ENCODE peak calls at places on chromosomes 16 and 17, in four cellular contexts. One of them, this sample, is unnamed.

GRCh38 chr16:2025878-2026460 is 733 bp upstream of the NHERF2 start:
- DNase-seq in K562: no peak
- DNase-seq in HCT116: no peak
- DNase-seq in HepG2: no peak
- DNase-seq in this sample: no peak

GRCh38 chr17:14805348-14805747 is 459.8 kb downstream of the PMP22 start:
- DNase-seq in K562: no peak
- DNase-seq in HCT116: no peak
- DNase-seq in HepG2: peak
- DNase-seq in this sample: no peak

GRCh38 chr16:73037845-73038570 is 9.9 kb downstream of the ZFHX3 start:
- DNase-seq in K562: peak
- DNase-seq in HCT116: no peak
- DNase-seq in HepG2: peak
- DNase-seq in this sample: no peak

GRCh38 chr17:4536259-4536741 is 18.9 kb downstream of the MYBBP1A start:
- DNase-seq in K562: peak
- DNase-seq in HCT116: no peak
- DNase-seq in HepG2: no peak
- DNase-seq in this sample: peak

GRCh38 chr16:56911771-56912541 is 20.0 kb upstream of the HERPUD1 start:
- DNase-seq in K562: no peak
- DNase-seq in HCT116: no peak
- DNase-seq in HepG2: no peak
- DNase-seq in this sample: no peak

GRCh38 chr17:20955437-20956323 is 87.1 kb downstream of the USP22 start:
- DNase-seq in K562: no peak
- DNase-seq in HCT116: no peak
- DNase-seq in HepG2: peak
- DNase-seq in this sample: no peak

GRCh38 chr16:24976971-24977672 is 38.0 kb downstream of the ARHGAP17 start:
- DNase-seq in K562: no peak
- DNase-seq in HCT116: no peak
- DNase-seq in HepG2: no peak
- DNase-seq in this sample: no peak

GRCh38 chr16:84618428-84619102 is 687 bp upstream of the COTL1 start:
- DNase-seq in K562: peak
- DNase-seq in HCT116: peak
- DNase-seq in HepG2: peak
- DNase-seq in this sample: peak

GRCh38 chr16:75074920-75075687 is 41.5 kb downstream of the LDHD start:
- DNase-seq in K562: peak
- DNase-seq in HCT116: no peak
- DNase-seq in HepG2: no peak
- DNase-seq in this sample: no peak

GRCh38 chr16:56862776-56863175 is 2.2 kb upstream of the SLC12A3 start:
- DNase-seq in K562: no peak
- DNase-seq in HCT116: no peak
- DNase-seq in HepG2: no peak
- DNase-seq in this sample: no peak

GRCh38 chr16:2745961-2746360 is 6.5 kb upstream of the SRRM2 start:
- DNase-seq in K562: no peak
- DNase-seq in HCT116: no peak
- DNase-seq in HepG2: no peak
- DNase-seq in this sample: no peak

GRCh38 chr16:84788968-84789371 is 30.8 kb upstream of the CRISPLD2 start:
- DNase-seq in K562: no peak
- DNase-seq in HCT116: no peak
- DNase-seq in HepG2: no peak
- DNase-seq in this sample: no peak

GRCh38 chr16:47392114-47392513 is 68.7 kb downstream of the ITFG1 start:
- DNase-seq in K562: no peak
- DNase-seq in HCT116: peak
- DNase-seq in HepG2: peak
- DNase-seq in this sample: no peak

GRCh38 chr17:82639628-82640027 is 8.6 kb downstream of the WDR45B start:
- DNase-seq in K562: no peak
- DNase-seq in HCT116: no peak
- DNase-seq in HepG2: no peak
- DNase-seq in this sample: no peak

GRCh38 chr17:4565209-4566141 is 5.1 kb upstream of the GGT6 start:
- DNase-seq in K562: peak
- DNase-seq in HCT116: peak
- DNase-seq in HepG2: peak
- DNase-seq in this sample: no peak

GRCh38 chr16:58152246-58152868 is 23.2 kb upstream of the CFAP20 start:
- DNase-seq in K562: no peak
- DNase-seq in HCT116: no peak
- DNase-seq in HepG2: peak
- DNase-seq in this sample: no peak

GRCh38 chr16:58661199-58661830 is 23.3 kb downstream of the SLC38A7 start:
- DNase-seq in K562: peak
- DNase-seq in HCT116: peak
- DNase-seq in HepG2: peak
- DNase-seq in this sample: no peak

GRCh38 chr16:49471038-49471727 is 97.6 kb downstream of the C16orf78 start:
- DNase-seq in K562: no peak
- DNase-seq in HCT116: no peak
- DNase-seq in HepG2: no peak
- DNase-seq in this sample: no peak

GRCh38 chr16:58499615-58500328 is at the start of gene NDRG4:
- DNase-seq in K562: peak
- DNase-seq in HCT116: peak
- DNase-seq in HepG2: peak
- DNase-seq in this sample: peak

DNA sequence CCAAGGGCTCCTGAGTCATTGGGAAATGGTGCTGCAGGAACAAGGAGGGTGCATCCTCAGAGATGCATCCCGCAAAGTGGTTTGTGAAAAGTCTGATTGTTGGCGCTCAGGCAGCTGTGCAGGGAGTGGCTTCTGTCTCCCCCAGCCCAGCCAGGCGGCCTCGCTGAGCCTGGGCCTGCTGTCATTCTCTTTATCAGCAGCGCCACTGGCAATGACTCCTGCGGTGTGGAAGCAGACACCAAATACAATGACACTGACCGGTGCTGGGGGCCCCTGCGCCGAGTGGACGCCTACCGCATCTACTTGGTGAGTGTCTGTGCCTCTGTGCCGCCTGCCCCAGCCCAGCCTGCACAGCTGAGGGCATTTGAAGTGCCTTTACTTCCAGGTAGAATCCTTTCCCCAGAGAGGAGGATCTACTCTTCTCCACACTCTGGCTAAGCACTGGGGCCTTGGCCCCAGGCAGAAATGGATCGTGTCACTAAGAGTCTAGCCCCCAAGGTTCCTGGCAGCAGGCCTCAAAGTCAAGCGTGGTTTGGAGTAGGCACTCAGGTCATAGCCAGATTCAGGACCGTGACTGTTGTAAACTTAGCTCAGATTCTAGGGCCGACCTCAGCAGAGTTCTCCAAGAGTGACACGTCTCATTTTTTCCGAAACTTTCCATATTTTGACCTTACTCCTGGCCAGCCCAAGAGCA is 19.3 kb upstream of the NAT9 start:
- DNase-seq in K562: no peak
- DNase-seq in HCT116: no peak
- DNase-seq in HepG2: no peak
- DNase-seq in this sample: no peak
- TF ChIP-seq SP1 in K562: no peak
- TF ChIP-seq SP1 in HCT116: no peak
- TF ChIP-seq SP1 in HepG2: no peak
- TF ChIP-seq SP1 in this sample: no peak

DNA sequence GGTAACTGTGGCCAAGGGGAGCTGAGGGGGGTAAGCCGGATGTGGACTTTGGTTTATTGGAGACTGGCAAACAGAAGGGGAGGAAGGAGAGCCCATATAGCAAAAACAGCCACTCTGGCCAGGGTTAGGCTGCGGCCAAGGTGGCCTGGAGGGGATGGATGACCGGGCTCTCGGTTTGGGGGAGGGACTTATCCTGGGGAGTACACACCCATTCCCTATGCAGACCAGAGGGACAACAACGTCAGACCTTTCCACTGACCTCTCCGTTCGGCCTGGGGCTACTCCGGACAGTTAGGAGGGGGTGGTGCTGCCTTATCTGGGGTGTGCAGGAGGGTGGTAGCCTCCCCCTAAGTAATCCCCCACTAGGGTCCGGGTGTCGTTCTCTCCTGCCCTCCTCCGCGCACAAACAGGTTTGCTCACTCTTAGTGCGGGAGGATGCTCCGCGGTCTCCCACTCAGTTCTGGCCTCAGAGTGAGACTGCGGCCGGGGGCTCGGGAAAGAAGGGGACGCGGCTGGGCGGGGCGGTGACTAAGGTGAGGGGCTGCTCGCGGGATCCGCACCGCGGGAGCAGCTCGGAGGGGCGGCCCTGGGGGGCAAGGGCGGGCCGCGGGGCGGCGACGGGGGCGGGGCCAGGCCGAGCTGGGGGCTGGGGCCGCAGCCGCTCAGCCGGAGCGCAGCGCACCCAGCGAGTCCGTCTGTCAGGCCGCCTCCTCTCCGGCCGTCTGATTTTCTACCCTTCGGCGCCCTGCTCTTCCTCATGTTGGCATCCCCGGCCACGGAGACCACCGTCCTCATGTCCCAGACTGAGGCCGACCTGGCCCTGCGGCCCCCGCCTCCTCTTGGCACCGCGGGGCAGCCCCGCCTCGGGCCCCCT is at the start of gene WNK4:
- DNase-seq in K562: peak
- DNase-seq in HCT116: no peak
- DNase-seq in HepG2: peak
- DNase-seq in this sample: peak
- TF ChIP-seq POLR2A in K562: peak
- TF ChIP-seq POLR2A in HCT116: no peak
- TF ChIP-seq POLR2A in HepG2: peak
- TF ChIP-seq POLR2A in this sample: peak

DNA sequence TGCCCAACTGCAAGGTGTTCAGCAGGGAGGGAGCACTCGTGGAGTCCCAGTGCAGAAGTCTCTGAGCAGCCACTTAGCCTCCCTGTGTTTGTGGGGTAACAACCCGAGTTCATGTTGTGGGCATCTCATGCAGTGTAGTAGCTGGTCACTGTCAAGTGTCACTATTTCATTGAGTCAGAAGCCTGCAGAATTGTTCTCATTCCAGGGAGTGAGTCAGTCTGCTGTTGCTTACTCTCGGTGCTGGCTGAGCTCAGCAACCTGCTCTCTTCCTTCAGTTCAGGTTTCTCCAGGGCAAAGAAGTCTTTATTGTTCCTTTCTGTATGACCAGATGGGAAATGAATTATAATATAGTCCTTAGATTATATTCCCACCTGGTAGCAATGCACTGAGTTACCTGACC is 24.1 kb downstream of the HMOX2 start:
- DNase-seq in K562: no peak
- DNase-seq in HCT116: peak
- DNase-seq in HepG2: peak
- DNase-seq in this sample: no peak
- TF ChIP-seq SP1 in K562: no peak
- TF ChIP-seq SP1 in HCT116: peak
- TF ChIP-seq SP1 in HepG2: no peak
- TF ChIP-seq SP1 in this sample: no peak

GRCh38 chr17:12789976-12790805 is 893 bp downstream of the ARHGAP44 start:
- DNase-seq in K562: peak
- DNase-seq in HCT116: no peak
- DNase-seq in HepG2: no peak
- DNase-seq in this sample: peak

GRCh38 chr17:12794919-12795517 is 5.7 kb downstream of the ARHGAP44 start:
- DNase-seq in K562: no peak
- DNase-seq in HCT116: no peak
- DNase-seq in HepG2: no peak
- DNase-seq in this sample: no peak

GRCh38 chr17:12790806-12791148 is 1.5 kb downstream of the ARHGAP44 start:
- DNase-seq in K562: no peak
- DNase-seq in HCT116: no peak
- DNase-seq in HepG2: no peak
- DNase-seq in this sample: no peak

DNA sequence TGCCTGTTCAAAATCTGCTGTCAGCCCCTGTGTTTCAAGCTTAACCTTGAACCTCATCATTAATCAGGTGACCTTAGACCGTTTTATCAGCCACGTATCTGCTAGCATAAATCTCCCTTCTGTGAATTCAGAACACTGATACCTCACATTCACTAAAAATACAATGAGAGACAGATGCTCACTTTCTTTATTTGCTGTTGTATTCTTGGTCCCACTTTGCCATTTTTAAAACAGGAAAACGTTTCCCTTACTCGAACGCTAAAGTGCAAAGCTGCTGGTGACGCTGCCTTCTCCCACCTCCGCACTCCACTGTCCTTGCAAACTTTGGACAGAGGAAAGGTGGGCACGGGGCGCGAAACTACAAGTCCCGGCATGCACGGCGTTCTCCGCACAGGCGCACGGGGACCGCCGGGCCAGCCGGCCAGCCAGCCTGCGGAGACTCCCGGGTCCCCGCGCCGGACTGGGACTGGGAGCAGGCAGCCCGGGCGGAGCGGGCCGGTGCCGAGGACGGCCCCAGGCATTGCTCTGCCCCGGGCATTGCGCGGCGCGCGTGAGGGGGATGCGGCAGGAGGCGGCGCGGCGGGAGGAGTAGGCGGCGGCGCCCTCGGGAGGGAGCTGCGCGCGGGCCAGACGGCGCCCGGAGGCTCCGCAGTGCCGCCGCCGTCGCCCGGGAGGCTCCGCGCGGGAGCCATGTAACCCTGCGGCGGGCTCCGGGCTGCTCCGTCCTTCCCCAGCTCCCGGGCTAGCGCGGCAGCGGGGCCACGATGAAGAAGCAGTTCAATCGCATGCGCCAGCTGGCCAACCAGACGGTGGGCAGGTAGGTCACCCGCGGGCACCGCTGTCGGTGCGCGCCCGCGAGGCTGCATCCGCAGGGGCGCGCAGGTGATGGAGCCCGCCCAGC is at the start of gene ARHGAP44:
- DNase-seq in K562: peak
- DNase-seq in HCT116: peak
- DNase-seq in HepG2: peak
- DNase-seq in this sample: peak
- TF ChIP-seq POLR2A in K562: no peak
- TF ChIP-seq POLR2A in HCT116: peak
- TF ChIP-seq POLR2A in HepG2: no peak
- TF ChIP-seq POLR2A in this sample: no peak

GRCh38 chr16:86673956-86674453 is 95.7 kb downstream of the FOXL1 start:
- DNase-seq in K562: no peak
- DNase-seq in HCT116: no peak
- DNase-seq in HepG2: no peak
- DNase-seq in this sample: no peak
- TF ChIP-seq SP1 in K562: no peak
- TF ChIP-seq SP1 in HCT116: no peak
- TF ChIP-seq SP1 in HepG2: no peak
- TF ChIP-seq SP1 in this sample: no peak